ENCODE peak calls at places on chromosomes 13 and 19, in four cellular contexts. H is BJ; C is stimulated activated CD8-positive, alpha-beta memory T cell treated with anti-CD3 and anti-CD28 coated beads, Interleukin-15, amount 100 ng/mL, for 1 hour; V is type B pancreatic cell. N is an unnamed sample.

GRCh38 chr13:41668130-41668757 is 210.9 kb downstream of the RGCC start:
- DNase-seq in H (peak), C (no peak), V (no peak), N (no peak)

GRCh38 chr19:9885077-9885552 is 50.0 kb downstream of the PIN1 start:
- DNase-seq in H (no peak), C (no peak), V (no peak), N (no peak)

GRCh38 chr13:112629161-112629560 is 41.2 kb upstream of the TUBGCP3 start:
- DNase-seq in H (no peak), C (no peak), V (no peak), N (no peak)

GRCh38 chr19:37551123-37551993 is 43.2 kb downstream of the ZNF571 start:
- DNase-seq in H (peak), C (peak), V (no peak), N (peak)

GRCh38 chr19:38039966-38040365 is 133.0 kb downstream of the SIPA1L3 start:
- DNase-seq in H (peak), C (no peak), V (no peak), N (no peak)

GRCh38 chr19:34597596-34597995 is 79.4 kb downstream of the SCGB2B2 start:
- DNase-seq in H (no peak), C (no peak), V (no peak), N (no peak)

GRCh38 chr13:77184455-77184854 is 142.4 kb downstream of the MYCBP2 start:
- DNase-seq in H (no peak), C (no peak), V (no peak), N (no peak)

GRCh38 chr19:47142779-47143178 is 12.1 kb downstream of the SAE1 start:
- DNase-seq in H (no peak), C (no peak), V (no peak), N (no peak)

GRCh38 chr13:88919970-88920628 is 1248.9 kb downstream of the SLITRK5 start:
- DNase-seq in H (no peak), C (no peak), V (no peak), N (no peak)

GRCh38 chr19:31913103-31913710 is 432.2 kb upstream of the ZNF507 start:
- DNase-seq in H (no peak), C (no peak), V (no peak), N (no peak)

GRCh38 chr19:32661318-32661717 is 13.7 kb downstream of the ANKRD27 start:
- DNase-seq in H (no peak), C (no peak), V (no peak), N (no peak)

GRCh38 chr13:69300131-69300530 is 807.5 kb upstream of the ATXN8OS start:
- DNase-seq in H (no peak), C (no peak), V (no peak), N (no peak)

GRCh38 chr19:40714519-40715299 is 2.0 kb downstream of the COQ8B start:
- DNase-seq in H (no peak), C (peak), V (peak), N (peak)

GRCh38 chr19:55160128-55160985 is 2.8 kb upstream of the TNNI3 start:
- DNase-seq in H (no peak), C (peak), V (peak), N (peak)

GRCh38 chr13:21675095-21676007 is 4.5 kb downstream of the FGF9 start:
- DNase-seq in H (no peak), C (no peak), V (no peak), N (no peak)

GRCh38 chr19:8001651-8001994 is 3.8 kb downstream of the ELAVL1 start:
- DNase-seq in H (no peak), C (no peak), V (no peak), N (no peak)

N was measured in activated CD8-positive, alpha-beta memory T cell treated with anti-CD3 and anti-CD28 coated beads for 1 hour.